ENCODE peak calls at places on chromosomes 6 and 20, in nine cellular contexts. One of them, this sample, is unnamed.

GRCh38 chr6:169725270-169726048 is 1.2 kb upstream of the PHF10 start:
- DNase-seq in psoas muscle: peak; percentile 74
- DNase-seq in epithelial cell of esophagus: peak; percentile 39
- DNase-seq in lower leg skin: peak; percentile 91
- DNase-seq in fibroblast of pulmonary artery: peak; percentile 84
- DNase-seq in hepatocyte: peak; percentile 82
- DNase-seq in tibial artery: peak; percentile 82
- DNase-seq in mammary epithelial cell: no peak
- DNase-seq in astrocyte of the cerebellum: no peak
- DNase-seq in this sample: no peak

GRCh38 chr6:166204852-166205650 is 37.4 kb upstream of the TBXT start:
- DNase-seq in epithelial cell of esophagus: no peak
- DNase-seq in mammary epithelial cell: no peak
- DNase-seq in fibroblast of pulmonary artery: no peak
- DNase-seq in hepatocyte: no peak
- DNase-seq in lower leg skin: no peak
- DNase-seq in tibial artery: no peak
- DNase-seq in psoas muscle: no peak
- DNase-seq in astrocyte of the cerebellum: no peak
- DNase-seq in this sample: no peak

GRCh38 chr20:52410182-52410647 is 218.6 kb upstream of the ZFP64 start:
- DNase-seq in fibroblast of pulmonary artery: peak; percentile 84
- DNase-seq in epithelial cell of esophagus: no peak
- DNase-seq in tibial artery: no peak
- DNase-seq in hepatocyte: peak; percentile 58
- DNase-seq in psoas muscle: no peak
- DNase-seq in mammary epithelial cell: no peak
- DNase-seq in astrocyte of the cerebellum: no peak
- DNase-seq in lower leg skin: no peak
- DNase-seq in this sample: no peak

GRCh38 chr20:46674253-46675083 is 14.8 kb downstream of the TP53RK start:
- DNase-seq in tibial artery: no peak
- DNase-seq in fibroblast of pulmonary artery: no peak
- DNase-seq in hepatocyte: no peak
- DNase-seq in mammary epithelial cell: no peak
- DNase-seq in astrocyte of the cerebellum: no peak
- DNase-seq in epithelial cell of esophagus: no peak
- DNase-seq in psoas muscle: no peak
- DNase-seq in lower leg skin: peak; percentile 63
- DNase-seq in this sample: no peak

GRCh38 chr6:158654498-158654897 is 4.6 kb downstream of the SYTL3 start:
- DNase-seq in tibial artery: peak; percentile 77
- DNase-seq in epithelial cell of esophagus: peak; percentile 57
- DNase-seq in astrocyte of the cerebellum: no peak
- DNase-seq in fibroblast of pulmonary artery: peak; percentile 92
- DNase-seq in hepatocyte: peak; percentile 64
- DNase-seq in lower leg skin: peak; percentile 85
- DNase-seq in mammary epithelial cell: peak; percentile 20
- DNase-seq in psoas muscle: peak; percentile 85
- DNase-seq in this sample: no peak

GRCh38 chr6:113833537-113833936 is 23.6 kb upstream of the MARCKS start:
- DNase-seq in lower leg skin: no peak
- DNase-seq in psoas muscle: no peak
- DNase-seq in epithelial cell of esophagus: peak; percentile 57
- DNase-seq in fibroblast of pulmonary artery: peak; percentile 57
- DNase-seq in tibial artery: no peak
- DNase-seq in mammary epithelial cell: peak; percentile 64
- DNase-seq in hepatocyte: no peak
- DNase-seq in astrocyte of the cerebellum: no peak
- DNase-seq in this sample: no peak

GRCh38 chr20:57435498-57436222 is 44.5 kb downstream of the RBM38 start:
- DNase-seq in epithelial cell of esophagus: peak; percentile 84
- DNase-seq in fibroblast of pulmonary artery: no peak
- DNase-seq in lower leg skin: no peak
- DNase-seq in hepatocyte: no peak
- DNase-seq in tibial artery: peak; percentile 90
- DNase-seq in astrocyte of the cerebellum: no peak
- DNase-seq in mammary epithelial cell: peak; percentile 98
- DNase-seq in psoas muscle: peak; percentile 85
- DNase-seq in this sample: no peak

GRCh38 chr20:22805219-22805618 is 220.8 kb upstream of the FOXA2 start:
- DNase-seq in fibroblast of pulmonary artery: peak; percentile 95
- DNase-seq in psoas muscle: peak; percentile 29
- DNase-seq in mammary epithelial cell: peak; percentile 89
- DNase-seq in hepatocyte: peak; percentile 80
- DNase-seq in tibial artery: no peak
- DNase-seq in lower leg skin: peak; percentile 67
- DNase-seq in astrocyte of the cerebellum: peak; percentile 65
- DNase-seq in epithelial cell of esophagus: peak; percentile 89
- DNase-seq in this sample: no peak

GRCh38 chr20:62807444-62808210 is 3.0 kb downstream of the OGFR start:
- DNase-seq in hepatocyte: no peak
- DNase-seq in tibial artery: no peak
- DNase-seq in lower leg skin: no peak
- DNase-seq in epithelial cell of esophagus: no peak
- DNase-seq in astrocyte of the cerebellum: no peak
- DNase-seq in psoas muscle: no peak
- DNase-seq in fibroblast of pulmonary artery: no peak
- DNase-seq in mammary epithelial cell: no peak
- DNase-seq in this sample: no peak

GRCh38 chr6:103675807-103676406 is 1183.8 kb downstream of the HACE1 start:
- DNase-seq in mammary epithelial cell: no peak
- DNase-seq in fibroblast of pulmonary artery: peak; percentile 13
- DNase-seq in psoas muscle: no peak
- DNase-seq in tibial artery: no peak
- DNase-seq in epithelial cell of esophagus: peak; percentile 4
- DNase-seq in hepatocyte: peak; percentile 4
- DNase-seq in lower leg skin: no peak
- DNase-seq in astrocyte of the cerebellum: peak; percentile 8
- DNase-seq in this sample: no peak

GRCh38 chr20:48455606-48456360 is 372.0 kb downstream of the PREX1 start:
- DNase-seq in fibroblast of pulmonary artery: no peak
- DNase-seq in hepatocyte: no peak
- DNase-seq in epithelial cell of esophagus: no peak
- DNase-seq in psoas muscle: no peak
- DNase-seq in lower leg skin: peak; percentile 80
- DNase-seq in tibial artery: peak; percentile 35
- DNase-seq in astrocyte of the cerebellum: no peak
- DNase-seq in mammary epithelial cell: peak; percentile 31
- DNase-seq in this sample: no peak

GRCh38 chr6:39574991-39575390 is 150.2 kb downstream of the KIF6 start:
- DNase-seq in lower leg skin: no peak
- DNase-seq in astrocyte of the cerebellum: no peak
- DNase-seq in psoas muscle: no peak
- DNase-seq in hepatocyte: no peak
- DNase-seq in fibroblast of pulmonary artery: no peak
- DNase-seq in mammary epithelial cell: no peak
- DNase-seq in tibial artery: no peak
- DNase-seq in epithelial cell of esophagus: no peak
- DNase-seq in this sample: no peak

GRCh38 chr20:22511943-22512910 is 72.1 kb downstream of the FOXA2 start:
- DNase-seq in lower leg skin: no peak
- DNase-seq in mammary epithelial cell: no peak
- DNase-seq in hepatocyte: peak; percentile 84
- DNase-seq in psoas muscle: no peak
- DNase-seq in tibial artery: no peak
- DNase-seq in fibroblast of pulmonary artery: peak; percentile 12
- DNase-seq in epithelial cell of esophagus: peak; percentile 50
- DNase-seq in astrocyte of the cerebellum: no peak
- DNase-seq in this sample: peak; percentile 54

GRCh38 chr6:75296811-75297779 is 12.5 kb upstream of the TMEM30A start:
- DNase-seq in epithelial cell of esophagus: peak; percentile 70
- DNase-seq in mammary epithelial cell: peak; percentile 38
- DNase-seq in astrocyte of the cerebellum: peak; percentile 67
- DNase-seq in psoas muscle: no peak
- DNase-seq in tibial artery: no peak
- DNase-seq in fibroblast of pulmonary artery: peak; percentile 79
- DNase-seq in hepatocyte: peak; percentile 73
- DNase-seq in lower leg skin: no peak
- DNase-seq in this sample: no peak

GRCh38 chr6:115667478-115667996 is 393.2 kb downstream of the FRK start:
- DNase-seq in epithelial cell of esophagus: no peak
- DNase-seq in hepatocyte: no peak
- DNase-seq in fibroblast of pulmonary artery: no peak
- DNase-seq in tibial artery: no peak
- DNase-seq in lower leg skin: no peak
- DNase-seq in mammary epithelial cell: no peak
- DNase-seq in psoas muscle: no peak
- DNase-seq in astrocyte of the cerebellum: no peak
- DNase-seq in this sample: no peak

GRCh38 chr6:21101694-21102093 is 491.9 kb upstream of the SOX4 start:
- DNase-seq in hepatocyte: no peak
- DNase-seq in epithelial cell of esophagus: no peak
- DNase-seq in lower leg skin: no peak
- DNase-seq in tibial artery: no peak
- DNase-seq in mammary epithelial cell: no peak
- DNase-seq in fibroblast of pulmonary artery: no peak
- DNase-seq in astrocyte of the cerebellum: no peak
- DNase-seq in psoas muscle: no peak
- DNase-seq in this sample: no peak

GRCh38 chr20:58719971-58720371 is 27.4 kb downstream of the NPEPL1 start:
- DNase-seq in lower leg skin: peak; percentile 80
- DNase-seq in hepatocyte: peak; percentile 3
- DNase-seq in tibial artery: peak; percentile 55
- DNase-seq in psoas muscle: no peak
- DNase-seq in fibroblast of pulmonary artery: no peak
- DNase-seq in astrocyte of the cerebellum: no peak
- DNase-seq in epithelial cell of esophagus: no peak
- DNase-seq in mammary epithelial cell: no peak
- DNase-seq in this sample: peak; percentile 67

GRCh38 chr6:170307080-170307545 is 555 bp downstream of the FAM120B start:
- DNase-seq in mammary epithelial cell: no peak
- DNase-seq in lower leg skin: no peak
- DNase-seq in epithelial cell of esophagus: no peak
- DNase-seq in fibroblast of pulmonary artery: no peak
- DNase-seq in hepatocyte: no peak
- DNase-seq in astrocyte of the cerebellum: no peak
- DNase-seq in tibial artery: no peak
- DNase-seq in psoas muscle: no peak
- DNase-seq in this sample: no peak

GRCh38 chr6:35089216-35089934 is 51.8 kb downstream of the TCP11 start:
- DNase-seq in hepatocyte: peak; percentile 3
- DNase-seq in epithelial cell of esophagus: no peak
- DNase-seq in lower leg skin: no peak
- DNase-seq in tibial artery: no peak
- DNase-seq in mammary epithelial cell: no peak
- DNase-seq in astrocyte of the cerebellum: no peak
- DNase-seq in psoas muscle: no peak
- DNase-seq in fibroblast of pulmonary artery: no peak
- DNase-seq in this sample: peak; percentile 78

GRCh38 chr20:59013959-59014608 is 5.1 kb upstream of the TUBB1 start:
- DNase-seq in astrocyte of the cerebellum: no peak
- DNase-seq in mammary epithelial cell: no peak
- DNase-seq in lower leg skin: no peak
- DNase-seq in fibroblast of pulmonary artery: no peak
- DNase-seq in hepatocyte: no peak
- DNase-seq in epithelial cell of esophagus: no peak
- DNase-seq in psoas muscle: no peak
- DNase-seq in tibial artery: no peak
- DNase-seq in this sample: peak; percentile 42

GRCh38 chr20:49915118-49915379 is 280 bp downstream of the SPATA2 start:
- DNase-seq in mammary epithelial cell: no peak
- DNase-seq in epithelial cell of esophagus: no peak
- DNase-seq in hepatocyte: no peak
- DNase-seq in tibial artery: no peak
- DNase-seq in lower leg skin: no peak
- DNase-seq in fibroblast of pulmonary artery: no peak
- DNase-seq in astrocyte of the cerebellum: no peak
- DNase-seq in psoas muscle: peak; percentile 38
- DNase-seq in this sample: no peak

GRCh38 chr20:884983-885952 is 30.9 kb downstream of the ANGPT4 start:
- DNase-seq in fibroblast of pulmonary artery: peak; percentile 53
- DNase-seq in epithelial cell of esophagus: peak; percentile 79
- DNase-seq in psoas muscle: no peak
- DNase-seq in tibial artery: peak; percentile 86
- DNase-seq in hepatocyte: peak; percentile 72
- DNase-seq in lower leg skin: peak; percentile 81
- DNase-seq in mammary epithelial cell: peak; percentile 16
- DNase-seq in astrocyte of the cerebellum: no peak
- DNase-seq in this sample: no peak

GRCh38 chr6:45808041-45808440 is 207.6 kb downstream of the CLIC5 start:
- DNase-seq in lower leg skin: no peak
- DNase-seq in tibial artery: no peak
- DNase-seq in psoas muscle: no peak
- DNase-seq in fibroblast of pulmonary artery: no peak
- DNase-seq in hepatocyte: no peak
- DNase-seq in mammary epithelial cell: no peak
- DNase-seq in astrocyte of the cerebellum: no peak
- DNase-seq in epithelial cell of esophagus: no peak
- DNase-seq in this sample: no peak

GRCh38 chr6:42637681-42638080 is 73.9 kb downstream of the UBR2 start:
- DNase-seq in psoas muscle: no peak
- DNase-seq in fibroblast of pulmonary artery: no peak
- DNase-seq in astrocyte of the cerebellum: no peak
- DNase-seq in tibial artery: no peak
- DNase-seq in epithelial cell of esophagus: no peak
- DNase-seq in lower leg skin: no peak
- DNase-seq in hepatocyte: no peak
- DNase-seq in mammary epithelial cell: no peak
- DNase-seq in this sample: no peak
- TF ChIP-seq CTCF in psoas muscle: no peak
- TF ChIP-seq CTCF in fibroblast of pulmonary artery: no peak
- TF ChIP-seq CTCF in astrocyte of the cerebellum: no peak
- TF ChIP-seq CTCF in tibial artery: no peak
- TF ChIP-seq CTCF in epithelial cell of esophagus: no peak
- TF ChIP-seq CTCF in lower leg skin: no peak
- TF ChIP-seq CTCF in hepatocyte: no peak
- TF ChIP-seq CTCF in mammary epithelial cell: no peak
- TF ChIP-seq CTCF in this sample: no peak

GRCh38 chr20:10433623-10434466 is at the start of gene MKKS:
- DNase-seq in hepatocyte: peak; percentile 96
- DNase-seq in mammary epithelial cell: peak; percentile 91
- DNase-seq in lower leg skin: peak; percentile 97
- DNase-seq in psoas muscle: peak; percentile 90
- DNase-seq in epithelial cell of esophagus: peak; percentile 95
- DNase-seq in fibroblast of pulmonary artery: peak; percentile 94
- DNase-seq in tibial artery: peak; percentile 93
- DNase-seq in astrocyte of the cerebellum: peak; percentile 77
- DNase-seq in this sample: peak; percentile 95
- TF ChIP-seq CTCF in hepatocyte: no peak
- TF ChIP-seq CTCF in mammary epithelial cell: no peak
- TF ChIP-seq CTCF in lower leg skin: no peak
- TF ChIP-seq CTCF in psoas muscle: peak; percentile 9
- TF ChIP-seq CTCF in epithelial cell of esophagus: no peak
- TF ChIP-seq CTCF in fibroblast of pulmonary artery: no peak
- TF ChIP-seq CTCF in tibial artery: peak; percentile 7
- TF ChIP-seq CTCF in astrocyte of the cerebellum: peak; percentile 11
- TF ChIP-seq CTCF in this sample: peak; percentile 28

GRCh38 chr6:36657265-36657664 is 21.2 kb upstream of the CDKN1A start:
- DNase-seq in hepatocyte: no peak
- DNase-seq in lower leg skin: no peak
- DNase-seq in epithelial cell of esophagus: no peak
- DNase-seq in psoas muscle: no peak
- DNase-seq in mammary epithelial cell: no peak
- DNase-seq in tibial artery: no peak
- DNase-seq in fibroblast of pulmonary artery: no peak
- DNase-seq in astrocyte of the cerebellum: no peak
- DNase-seq in this sample: no peak
- TF ChIP-seq CTCF in hepatocyte: no peak
- TF ChIP-seq CTCF in lower leg skin: no peak
- TF ChIP-seq CTCF in epithelial cell of esophagus: no peak
- TF ChIP-seq CTCF in psoas muscle: no peak
- TF ChIP-seq CTCF in mammary epithelial cell: no peak
- TF ChIP-seq CTCF in tibial artery: no peak
- TF ChIP-seq CTCF in fibroblast of pulmonary artery: no peak
- TF ChIP-seq CTCF in astrocyte of the cerebellum: no peak
- TF ChIP-seq CTCF in this sample: no peak

GRCh38 chr6:69729870-69730449 is 66.8 kb downstream of the LMBRD1 start:
- DNase-seq in hepatocyte: no peak
- DNase-seq in psoas muscle: no peak
- DNase-seq in tibial artery: no peak
- DNase-seq in mammary epithelial cell: no peak
- DNase-seq in astrocyte of the cerebellum: no peak
- DNase-seq in fibroblast of pulmonary artery: peak; percentile 21
- DNase-seq in epithelial cell of esophagus: no peak
- DNase-seq in lower leg skin: no peak
- DNase-seq in this sample: no peak
- TF ChIP-seq CTCF in hepatocyte: peak; percentile 54
- TF ChIP-seq CTCF in psoas muscle: peak; percentile 30
- TF ChIP-seq CTCF in tibial artery: peak; percentile 33
- TF ChIP-seq CTCF in mammary epithelial cell: peak; percentile 21
- TF ChIP-seq CTCF in astrocyte of the cerebellum: no peak
- TF ChIP-seq CTCF in fibroblast of pulmonary artery: peak; percentile 35
- TF ChIP-seq CTCF in epithelial cell of esophagus: no peak
- TF ChIP-seq CTCF in lower leg skin: no peak
- TF ChIP-seq CTCF in this sample: peak; percentile 60